ENCODE peak calls at places on chromosomes 4 and X, in four cellular contexts. Y is gastrocnemius medialis, U is mammary epithelial cell, T is heart left ventricle. F is an unnamed sample.

GRCh38 chr4:76305971-76306881 is at the start of gene STBD1:
- DNase-seq in Y (peak), U (peak), T (peak), F (peak)

GRCh38 chr4:122045533-122045932 is 93.7 kb upstream of the TRPC3 start:
- DNase-seq in Y (no peak), U (peak), T (no peak), F (no peak)

GRCh38 chrX:85084770-85085393 is 81.2 kb downstream of the APOOL start:
- DNase-seq in Y (no peak), U (peak), T (no peak), F (no peak)

GRCh38 chr4:65437102-65437501 is 233.2 kb downstream of the EPHA5 start:
- DNase-seq in Y (no peak), U (no peak), T (no peak), F (no peak)

GRCh38 chrX:20594985-20595384 is 328.3 kb upstream of the RPS6KA3 start:
- DNase-seq in Y (no peak), U (no peak), T (no peak), F (no peak)

GRCh38 chr4:71188197-71188625 is 150.6 kb upstream of the SLC4A4 start:
- DNase-seq in Y (no peak), U (no peak), T (no peak), F (no peak)

GRCh38 chr4:124941267-124941666 is 228.7 kb upstream of the ANKRD50 start:
- DNase-seq in Y (no peak), U (peak), T (no peak), F (no peak)

GRCh38 chr4:14749910-14750309 is 252.4 kb upstream of the CPEB2 start:
- DNase-seq in Y (no peak), U (peak), T (peak), F (no peak)

GRCh38 chrX:124594017-124594651 is 247.8 kb downstream of the SH2D1A start:
- DNase-seq in Y (no peak), U (peak), T (no peak), F (no peak)

GRCh38 chr4:79232555-79232954 is 93.3 kb downstream of the NAA11 start:
- DNase-seq in Y (no peak), U (no peak), T (no peak), F (no peak)

GRCh38 chrX:319579-320125 is 1.1 kb upstream of the GTPBP6 start:
- DNase-seq in Y (no peak), U (no peak), T (peak), F (peak)

GRCh38 chr4:186554485-186554884 is 882 bp downstream of the MTNR1A start:
- DNase-seq in Y (no peak), U (peak), T (no peak), F (peak)

GRCh38 chrX:19564606-19565005 is 49.3 kb upstream of the MAP3K15 start:
- DNase-seq in Y (no peak), U (no peak), T (no peak), F (no peak)

GRCh38 chr4:26235500-26235899 is 85.3 kb upstream of the RBPJ start:
- DNase-seq in Y (peak), U (peak), T (peak), F (no peak)

GRCh38 chrX:39445336-39445735 is 644.1 kb downstream of the MID1IP1 start:
- DNase-seq in Y (no peak), U (no peak), T (no peak), F (no peak)

GRCh38 chr4:95293014-95293413 is 255.8 kb downstream of the UNC5C start:
- DNase-seq in Y (no peak), U (peak), T (no peak), F (no peak)

GRCh38 chr4:164761233-164761632 is 7.3 kb downstream of the SMIM31 start:
- DNase-seq in Y (no peak), U (no peak), T (no peak), F (no peak)
- H3K27ac ChIP-seq in Y (no peak), U (no peak), T (no peak), F (no peak)

DNA sequence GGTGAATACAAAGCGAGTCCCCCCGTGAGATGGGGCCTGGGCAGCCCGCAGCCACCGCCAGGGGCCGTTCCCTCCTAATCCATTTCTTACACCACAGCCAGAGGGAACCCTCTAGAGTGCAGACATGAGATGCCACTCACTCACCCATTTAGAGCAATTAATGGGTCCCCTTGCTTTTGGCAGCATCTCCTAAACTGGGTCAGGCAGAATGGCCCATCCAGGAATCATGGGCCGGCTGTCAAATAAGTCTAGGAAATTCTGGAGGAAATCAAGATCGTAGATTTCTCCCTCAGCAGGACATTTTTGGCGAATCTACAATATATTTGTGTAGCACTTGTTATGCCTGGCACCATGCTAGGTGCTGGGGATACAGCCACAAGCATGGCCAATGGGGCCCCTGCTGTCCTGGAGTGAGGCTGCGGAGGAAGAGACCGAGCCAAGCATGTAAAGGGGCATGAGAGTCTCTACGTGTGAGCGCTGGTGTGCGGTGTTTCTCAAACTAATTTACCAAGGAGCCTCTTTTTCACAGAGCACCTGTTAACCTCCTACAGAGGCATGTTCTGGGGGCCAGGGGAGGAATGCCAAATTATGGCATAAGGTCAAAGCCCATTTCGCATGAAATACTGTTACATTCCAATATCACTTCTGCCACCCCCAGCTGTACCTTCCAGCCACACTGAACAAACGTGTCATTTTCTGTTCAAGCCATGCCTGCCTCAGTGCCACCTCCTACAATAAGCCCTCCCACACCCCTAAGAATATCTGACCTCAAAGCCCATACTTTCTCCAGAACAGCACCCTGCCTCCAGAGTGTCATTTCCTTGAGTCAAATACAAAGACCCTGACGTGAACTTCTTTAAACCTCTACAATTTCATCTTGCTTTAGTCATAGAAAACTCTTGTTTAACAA is 28.1 kb upstream of the JAKMIP1 start:
- DNase-seq in Y (no peak), U (no peak), T (no peak), F (no peak)
- TF ChIP-seq CTCF in Y (no peak), U (no peak), T (no peak), F (no peak)

DNA sequence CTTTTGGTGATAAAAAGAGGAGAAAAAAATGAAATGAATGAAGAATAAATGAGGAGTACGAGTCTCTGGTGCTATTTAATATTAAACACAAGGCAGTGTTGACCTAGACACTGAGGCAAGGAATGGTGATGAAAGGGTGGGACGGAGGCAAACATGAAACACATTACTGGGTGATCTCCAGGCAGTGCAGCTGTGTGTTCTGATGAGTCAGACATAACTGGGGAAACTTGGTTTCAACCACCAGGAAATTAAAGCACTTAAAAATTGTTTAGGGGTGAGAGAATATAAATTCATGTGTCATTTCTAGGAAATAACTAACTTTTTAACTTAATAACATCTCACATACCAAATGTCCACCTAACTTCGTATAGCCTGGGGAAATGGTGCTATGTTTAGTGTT is 19.7 kb upstream of the CXCL6 start:
- DNase-seq in Y (peak), U (peak), T (peak), F (no peak)
- H3K27ac ChIP-seq in Y (no peak), U (peak), T (no peak), F (no peak)

DNA sequence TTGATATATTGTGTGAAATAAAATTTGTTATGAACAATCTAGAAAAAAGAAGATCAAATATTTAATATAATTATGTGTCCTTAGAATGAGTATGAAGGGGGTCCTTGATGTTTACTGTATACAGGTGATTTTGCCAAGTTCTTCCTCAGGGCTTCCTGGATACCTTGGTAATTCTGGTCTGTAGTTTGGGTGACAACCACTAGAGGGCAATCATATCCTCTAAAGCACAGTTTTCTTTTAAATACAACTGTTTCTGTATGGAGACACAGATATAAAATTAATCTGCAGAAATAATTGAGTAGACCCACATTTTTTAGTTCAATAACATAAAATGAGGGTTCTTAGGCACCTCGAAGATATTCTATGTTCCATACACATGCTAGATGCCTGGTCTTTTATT is 157.7 kb downstream of the SPANXN1 start:
- DNase-seq in Y (no peak), U (peak), T (no peak), F (no peak)
- TF ChIP-seq CTCF in Y (no peak), U (peak), T (peak), F (no peak)

F was measured in spleen.